ENCODE peak calls at places on chromosomes 1 and 21, in ten cellular contexts. D is NB4; H is foreskin fibroblast; U is progenitor cell of endocrine pancreas; V is Calu3; P is astrocyte of the spinal cord; A is uterus; G is hepatocyte; B is omental fat pad; Y is CD4-positive, alpha-beta T cell. S is an unnamed sample.

GRCh38 chr1:160285506-160285905 is 573 bp upstream of the PEX19 start:
- DNase-seq in D (no peak), H (no peak), U (no peak), V (no peak), P (no peak), A (no peak), G (no peak), B (no peak), Y (no peak), S (no peak)

GRCh38 chr1:118201524-118201923 is 16.5 kb upstream of the SPAG17 start:
- DNase-seq in D (no peak), H (no peak), U (no peak), V (no peak), P (no peak), A (no peak), G (no peak), B (no peak), Y (no peak), S (no peak)

GRCh38 chr1:44947060-44947773 is 39.2 kb downstream of the EIF2B3 start:
- DNase-seq in D (no peak), H (peak; percentile 77), U (no peak), V (no peak), P (peak; percentile 81), A (peak; percentile 34), G (peak; percentile 34), B (no peak), Y (no peak), S (peak; percentile 30)

GRCh38 chr1:64042331-64043100 is 160.9 kb upstream of the UBE2U start:
- DNase-seq in D (no peak), H (peak; percentile 98), U (no peak), V (no peak), P (peak; percentile 97), A (peak; percentile 85), G (peak; percentile 61), B (no peak), Y (no peak), S (peak; percentile 42)

GRCh38 chr1:161743231-161743630 is 6.4 kb upstream of the DUSP12 start:
- DNase-seq in D (no peak), H (peak; percentile 31), U (no peak), V (peak; percentile 56), P (no peak), A (no peak), G (peak; percentile 26), B (no peak), Y (no peak), S (no peak)

GRCh38 chr1:237610157-237610556 is 280.6 kb downstream of the ZP4 start:
- DNase-seq in D (no peak), H (no peak), U (no peak), V (no peak), P (no peak), A (no peak), G (no peak), B (no peak), Y (no peak), S (no peak)

GRCh38 chr1:43207229-43207853 is 35.2 kb downstream of the CFAP57 start:
- DNase-seq in D (no peak), H (peak; percentile 13), U (no peak), V (peak; percentile 48), P (peak; percentile 22), A (no peak), G (peak; percentile 64), B (no peak), Y (no peak), S (no peak)

GRCh38 chr1:97093742-97094141 is 372.2 kb downstream of the PTBP2 start:
- DNase-seq in D (no peak), H (peak; percentile 53), U (no peak), V (no peak), P (peak; percentile 29), A (no peak), G (no peak), B (no peak), Y (no peak), S (no peak)

GRCh38 chr1:46401964-46402626 is 8.0 kb downstream of the FAAH start:
- DNase-seq in D (peak; percentile 12), H (peak; percentile 95), U (peak; percentile 30), V (peak; percentile 83), P (peak; percentile 83), A (peak; percentile 72), G (peak; percentile 89), B (no peak), Y (no peak), S (peak; percentile 68)

GRCh38 chr1:42171679-42172266 is 7.2 kb upstream of the GUCA2A start:
- DNase-seq in D (no peak), H (no peak), U (no peak), V (no peak), P (no peak), A (no peak), G (no peak), B (no peak), Y (no peak), S (no peak)

GRCh38 chr1:204742676-204743075 is 57.1 kb upstream of the LRRN2 start:
- DNase-seq in D (no peak), H (no peak), U (no peak), V (no peak), P (no peak), A (no peak), G (no peak), B (no peak), Y (no peak), S (no peak)

GRCh38 chr1:119549719-119550141 is 42.7 kb downstream of the HSD3B1 start:
- DNase-seq in D (peak; percentile 69), H (peak; percentile 79), U (peak; percentile 41), V (peak; percentile 69), P (peak; percentile 71), A (no peak), G (peak; percentile 91), B (no peak), Y (no peak), S (peak; percentile 36)

GRCh38 chr1:99728494-99729235 is 37.8 kb downstream of the FRRS1 start:
- DNase-seq in D (peak; percentile 37), H (peak; percentile 25), U (no peak), V (no peak), P (peak; percentile 66), A (no peak), G (no peak), B (no peak), Y (no peak), S (no peak)

GRCh38 chr1:79912813-79913212 is 906.3 kb upstream of the ADGRL4 start:
- DNase-seq in D (no peak), H (no peak), U (no peak), V (no peak), P (no peak), A (no peak), G (no peak), B (no peak), Y (no peak), S (no peak)

GRCh38 chr21:45542242-45542666 is at the start of gene SLC19A1:
- DNase-seq in D (peak; percentile 77), H (peak; percentile 90), U (peak; percentile 56), V (peak; percentile 69), P (no peak), A (peak; percentile 33), G (peak; percentile 88), B (peak; percentile 23), Y (peak; percentile 68), S (peak; percentile 73)
- TF ChIP-seq CTCF in D (no peak), H (no peak), U (peak; percentile 55), V (no peak), P (peak; percentile 29), A (peak; percentile 19), G (peak; percentile 11), B (no peak), Y (no peak), S (peak; percentile 77)

DNA sequence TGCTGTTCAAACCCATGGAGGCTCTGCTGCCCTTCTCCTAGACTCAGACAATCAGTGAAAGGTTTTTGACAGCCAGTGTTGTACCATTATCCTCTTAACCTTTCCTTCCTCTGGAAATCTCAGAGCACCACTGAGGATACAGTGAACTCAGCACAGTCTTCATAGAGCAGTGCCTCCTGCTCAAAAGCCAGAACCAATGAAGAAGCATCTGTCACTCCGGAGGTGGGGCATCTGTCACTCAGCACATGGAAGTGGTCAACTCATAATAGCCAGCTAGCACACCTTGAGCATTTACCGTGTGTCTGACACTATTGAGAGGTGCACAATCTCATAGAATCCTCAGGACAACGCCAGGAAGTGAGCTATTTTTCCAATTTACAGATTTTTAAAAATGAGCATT is 62.4 kb downstream of the NMNAT2 start:
- DNase-seq in D (no peak), H (no peak), U (no peak), V (no peak), P (no peak), A (no peak), G (no peak), B (no peak), Y (no peak), S (no peak)
- TF ChIP-seq CTCF in D (no peak), H (no peak), U (no peak), V (no peak), P (no peak), A (no peak), G (no peak), B (no peak), Y (no peak), S (no peak)

GRCh38 chr1:172585861-172586260 is 52.9 kb downstream of the SUCO start:
- DNase-seq in D (no peak), H (no peak), U (no peak), V (no peak), P (no peak), A (no peak), G (no peak), B (no peak), Y (no peak), S (no peak)

GRCh38 chr1:172585348-172585747 is 52.4 kb downstream of the SUCO start:
- DNase-seq in D (no peak), H (peak; percentile 43), U (no peak), V (no peak), P (peak; percentile 56), A (no peak), G (no peak), B (no peak), Y (no peak), S (no peak)

GRCh38 chr1:172581779-172582178 is 48.8 kb downstream of the SUCO start:
- DNase-seq in D (no peak), H (peak; percentile 24), U (no peak), V (no peak), P (peak; percentile 28), A (no peak), G (no peak), B (no peak), Y (no peak), S (no peak)

GRCh38 chr1:172581273-172581672 is 48.3 kb downstream of the SUCO start:
- DNase-seq in D (no peak), H (no peak), U (no peak), V (no peak), P (no peak), A (no peak), G (no peak), B (no peak), Y (no peak), S (no peak)

DNA sequence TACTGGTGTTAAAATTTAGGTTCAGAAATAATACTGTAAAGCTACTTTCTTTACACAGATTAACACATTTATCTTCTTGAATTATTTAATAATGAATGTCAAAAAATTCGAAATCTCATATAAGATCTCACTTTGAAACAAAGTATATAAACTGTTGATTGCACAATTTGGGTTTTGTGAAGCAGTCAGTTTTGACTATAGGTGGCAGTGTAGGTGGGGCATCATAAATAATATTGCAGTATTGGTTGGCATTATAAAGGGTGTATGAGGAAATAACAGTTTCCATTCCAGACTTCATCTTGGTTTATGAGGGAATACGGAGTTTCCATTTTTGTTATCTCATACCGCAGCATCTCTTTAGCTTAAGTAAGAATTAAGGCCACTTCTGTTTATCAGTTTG is 49.9 kb downstream of the SUCO start:
- DNase-seq in D (peak; percentile 15), H (peak; percentile 8), U (no peak), V (no peak), P (no peak), A (no peak), G (no peak), B (no peak), Y (no peak), S (no peak)
- TF ChIP-seq CTCF in D (no peak), H (no peak), U (no peak), V (no peak), P (no peak), A (no peak), G (peak; percentile 3), B (no peak), Y (no peak), S (no peak)

GRCh38 chr1:242828199-242828598 is 303.7 kb upstream of the PLD5 start:
- DNase-seq in D (peak; percentile 4), H (no peak), U (no peak), V (no peak), P (no peak), A (no peak), G (no peak), B (no peak), Y (no peak), S (no peak)
- TF ChIP-seq CTCF in D (no peak), H (no peak), U (no peak), V (no peak), P (no peak), A (no peak), G (no peak), B (no peak), Y (no peak), S (no peak)